ENCODE peak calls at places on chromosome 1, in nine cellular contexts. I is A549; N is upper lobe of right lung; W is activated naive CD4-positive, alpha-beta T cell treated with anti-CD3 and anti-CD28 coated beads, Interleukin-2, amount 10 ng/mL, durations not matched to agents 7 days and 5 days; C is NCI-H69; Q is MM.1S; L is adipocyte; T is SK-MEL-5; H is stimulated activated CD4-positive, alpha-beta T cell treated with anti-CD3 and anti-CD28 coated beads, TNF-alpha, amount 100 ng/mL, for 4 hours. G is an unnamed sample.

GRCh38 chr1:244461254-244462071 is at the start of gene CATSPERE:
- DNase-seq in I (peak; percentile 87), N (peak; percentile 96), W (peak; percentile 84), C (peak; percentile 99), Q (peak; percentile 80), L (peak; percentile 91), T (peak; percentile 83), H (peak; percentile 60), G (peak; percentile 92)

GRCh38 chr1:53586765-53587164 is 127.6 kb downstream of the DMRTB1 start:
- DNase-seq in I (no peak), N (no peak), W (no peak), C (no peak), Q (no peak), L (no peak), T (no peak), H (no peak), G (peak; percentile 51)

GRCh38 chr1:202311880-202312635 is 29.7 kb downstream of the UBE2T start:
- DNase-seq in I (no peak), N (no peak), W (no peak), C (peak; percentile 81), Q (no peak), L (peak; percentile 6), T (no peak), H (no peak), G (no peak)

GRCh38 chr1:89754518-89754917 is 66.3 kb upstream of the LRRC8D start:
- DNase-seq in I (no peak), N (no peak), W (no peak), C (no peak), Q (no peak), L (peak; percentile 77), T (no peak), H (no peak), G (no peak)

GRCh38 chr1:168865850-168866620 is 137.0 kb upstream of the DPT start:
- DNase-seq in I (no peak), N (no peak), W (no peak), C (no peak), Q (no peak), L (no peak), T (no peak), H (no peak), G (no peak)

GRCh38 chr1:14783592-14783886 is 185.1 kb downstream of the KAZN start:
- DNase-seq in I (no peak), N (no peak), W (no peak), C (no peak), Q (no peak), L (no peak), T (no peak), H (no peak), G (no peak)

GRCh38 chr1:84855168-84855567 is 37.8 kb downstream of the LPAR3 start:
- DNase-seq in I (no peak), N (no peak), W (no peak), C (no peak), Q (no peak), L (no peak), T (no peak), H (no peak), G (no peak)

GRCh38 chr1:165686121-165686970 is 12.0 kb downstream of the ALDH9A1 start:
- DNase-seq in I (no peak), N (no peak), W (no peak), C (no peak), Q (no peak), L (no peak), T (peak; percentile 50), H (no peak), G (no peak)

GRCh38 chr1:10528066-10529014 is 53.6 kb downstream of the PEX14 start:
- DNase-seq in I (peak; percentile 49), N (no peak), W (no peak), C (peak; percentile 23), Q (no peak), L (peak; percentile 50), T (no peak), H (no peak), G (no peak)

GRCh38 chr1:10791117-10791951 is 5.1 kb downstream of the CASZ1 start:
- DNase-seq in I (no peak), N (no peak), W (no peak), C (peak; percentile 90), Q (no peak), L (no peak), T (no peak), H (no peak), G (no peak)